ENCODE peak calls at places on chromosomes 2 and 18, in four cellular contexts. H is IMR-90, F is mesendoderm, Q is H1. C is an unnamed sample.

GRCh38 chr2:73063909-73064875 is 7.3 kb downstream of the SFXN5 start:
- DNase-seq in H (peak), F (peak), Q (no peak), C (peak)

GRCh38 chr2:20468549-20469500 is 22.0 kb downstream of the RHOB start:
- DNase-seq in Q (no peak), H (no peak), F (no peak), C (no peak)

GRCh38 chr18:56975276-56975675 is 171.6 kb upstream of the BOD1L2 start:
- DNase-seq in F (no peak), Q (no peak), H (no peak), C (no peak)

GRCh38 chr18:11387880-11388279 is 221.5 kb upstream of the SLC35G4 start:
- DNase-seq in Q (no peak), H (peak), F (peak), C (peak)

GRCh38 chr2:70143314-70144150 is 47.3 kb downstream of the C2orf42 start:
- DNase-seq in F (peak), H (peak), Q (no peak), C (peak)

GRCh38 chr2:23566236-23567142 is 181.5 kb downstream of the KLHL29 start:
- DNase-seq in Q (peak), F (peak), H (peak), C (peak)

GRCh38 chr2:230216489-230216888 is 3.3 kb downstream of the SP110 start:
- DNase-seq in H (no peak), Q (no peak), F (no peak), C (no peak)

GRCh38 chr2:196314780-196315179 is 143.4 kb upstream of the STK17B start:
- DNase-seq in F (peak), H (no peak), Q (no peak), C (no peak)

GRCh38 chr2:181686566-181687185 is 6.4 kb upstream of the NEUROD1 start:
- DNase-seq in F (no peak), H (no peak), Q (no peak), C (no peak)

GRCh38 chr2:201450910-201451329 is 338 bp downstream of the TRAK2 start:
- DNase-seq in H (peak), F (no peak), Q (no peak), C (no peak)

GRCh38 chr2:105494683-105495425 is 96.0 kb upstream of the FHL2 start:
- DNase-seq in H (no peak), F (peak), Q (no peak), C (no peak)

GRCh38 chr2:112547333-112547732 is 5.1 kb downstream of the POLR1B start:
- DNase-seq in Q (no peak), F (no peak), H (peak), C (no peak)

GRCh38 chr2:128686498-128686861 is 367.8 kb upstream of the HS6ST1 start:
- DNase-seq in F (no peak), Q (no peak), H (no peak), C (no peak)

GRCh38 chr2:96150791-96151594 is 5.8 kb upstream of the DUSP2 start:
- DNase-seq in H (no peak), Q (no peak), F (no peak), C (no peak)

GRCh38 chr2:120957905-120958304 is 222.2 kb downstream of the GLI2 start:
- DNase-seq in Q (no peak), H (no peak), F (no peak), C (no peak)

GRCh38 chr18:37270666-37271052 is 294.9 kb downstream of the CELF4 start:
- DNase-seq in Q (no peak), F (no peak), H (no peak), C (no peak)

GRCh38 chr2:46929612-46930011 is 14.0 kb upstream of the MCFD2 start:
- DNase-seq in Q (no peak), F (no peak), H (no peak), C (no peak)

GRCh38 chr2:146321175-146321574 is 1523.7 kb upstream of the ACVR2A start:
- DNase-seq in Q (no peak), F (no peak), H (peak), C (no peak)

GRCh38 chr2:168456526-168457176 is 579 bp downstream of the CERS6 start:
- DNase-seq in F (peak), H (peak), Q (no peak), C (no peak)

GRCh38 chr2:190859347-190860297 is 21.0 kb upstream of the GLS start:
- DNase-seq in F (peak), H (peak), Q (no peak), C (no peak)
- H2BK120ac ChIP-seq in F (peak), H (peak), Q (peak), C (no peak)

GRCh38 chr2:8538951-8539621 is 142.8 kb upstream of the ID2 start:
- DNase-seq in Q (no peak), F (no peak), H (no peak), C (no peak)
- H2BK5ac ChIP-seq in Q (no peak), F (no peak), H (no peak), C (no peak)

DNA sequence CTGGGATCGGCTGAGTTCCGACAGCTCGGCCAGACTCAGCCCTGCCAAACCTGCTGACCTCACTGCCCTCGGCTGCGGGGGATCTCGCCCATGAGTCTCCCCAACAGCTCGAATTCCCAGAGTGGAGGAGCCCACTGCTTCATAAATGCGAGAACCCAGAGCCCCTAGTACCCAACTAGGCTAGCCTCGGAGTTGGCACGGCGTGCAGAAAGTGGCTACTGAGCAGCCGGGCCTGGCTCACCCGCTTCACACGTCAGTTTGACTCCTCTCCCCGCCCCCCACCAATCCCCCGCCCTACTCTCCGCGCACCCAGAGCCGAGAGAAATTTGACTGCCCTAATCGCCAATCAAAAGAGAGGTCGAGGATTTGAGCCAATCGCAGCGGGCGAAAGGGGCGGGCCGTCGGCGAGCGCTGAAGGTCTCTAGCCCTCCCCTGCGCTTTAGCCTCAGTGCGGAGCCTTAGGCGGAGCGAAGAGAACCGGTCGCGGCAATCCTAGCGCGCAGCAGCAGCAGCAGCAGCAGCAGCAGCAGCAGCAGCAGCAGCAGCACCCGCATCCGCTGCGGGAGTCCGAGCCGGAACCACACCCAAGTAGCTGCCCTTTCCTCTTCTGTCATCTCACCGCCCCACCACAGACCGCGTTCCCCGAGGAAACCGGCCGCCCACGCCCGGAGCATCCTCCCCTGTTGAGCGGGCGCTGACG is at the start of gene GLS:
- DNase-seq in H (peak), Q (peak), F (peak), C (peak)
- H2BK120ac ChIP-seq in H (peak), Q (no peak), F (no peak), C (no peak)

GRCh38 chr18:24570716-24571115 is 110.3 kb downstream of the HRH4 start:
- DNase-seq in Q (no peak), F (no peak), H (no peak), C (no peak)
- H2BK5ac ChIP-seq in Q (no peak), F (no peak), H (no peak), C (no peak)

DNA sequence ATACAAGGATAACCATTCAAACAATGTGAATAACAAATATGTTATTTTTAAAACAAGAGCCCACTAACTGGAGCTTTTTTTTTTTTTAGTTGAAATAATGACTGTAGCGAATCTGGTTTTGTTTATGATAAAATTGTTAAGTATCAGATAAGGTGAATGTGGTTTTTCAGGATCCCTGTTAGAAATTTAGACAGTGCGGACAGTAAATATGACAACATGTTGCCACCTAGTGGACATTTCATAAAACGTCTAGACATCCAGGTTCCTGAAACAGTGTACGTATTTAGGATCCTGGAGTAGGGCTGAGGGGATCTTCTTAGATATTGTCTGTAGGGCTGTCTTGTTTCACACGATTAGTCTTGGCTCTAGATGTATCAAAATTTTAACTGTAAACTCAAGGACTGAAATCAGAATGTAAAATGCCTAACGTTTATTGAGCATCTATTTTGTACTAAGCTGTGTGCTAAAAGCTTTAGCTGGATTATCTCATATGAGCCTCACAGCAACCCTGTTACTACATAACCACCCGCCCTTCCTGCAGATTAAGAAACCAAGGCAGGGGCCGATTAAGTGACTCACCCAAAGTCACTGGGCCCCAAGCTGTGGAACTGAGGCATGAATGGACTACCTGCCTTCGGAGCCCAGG is 23.9 kb upstream of the CCDC68 start:
- DNase-seq in Q (no peak), F (peak), H (peak), C (no peak)
- H2BK120ac ChIP-seq in Q (no peak), F (no peak), H (no peak), C (no peak)

GRCh38 chr2:166661391-166661790 is 167.3 kb upstream of the SCN7A start:
- DNase-seq in H (no peak), F (no peak), Q (no peak), C (no peak)

GRCh38 chr2:166665991-166666940 is 172.2 kb upstream of the SCN7A start:
- DNase-seq in H (peak), Q (no peak), F (no peak), C (no peak)

GRCh38 chr2:166658901-166659300 is 164.9 kb upstream of the SCN7A start:
- DNase-seq in Q (no peak), F (no peak), H (no peak), C (no peak)

DNA sequence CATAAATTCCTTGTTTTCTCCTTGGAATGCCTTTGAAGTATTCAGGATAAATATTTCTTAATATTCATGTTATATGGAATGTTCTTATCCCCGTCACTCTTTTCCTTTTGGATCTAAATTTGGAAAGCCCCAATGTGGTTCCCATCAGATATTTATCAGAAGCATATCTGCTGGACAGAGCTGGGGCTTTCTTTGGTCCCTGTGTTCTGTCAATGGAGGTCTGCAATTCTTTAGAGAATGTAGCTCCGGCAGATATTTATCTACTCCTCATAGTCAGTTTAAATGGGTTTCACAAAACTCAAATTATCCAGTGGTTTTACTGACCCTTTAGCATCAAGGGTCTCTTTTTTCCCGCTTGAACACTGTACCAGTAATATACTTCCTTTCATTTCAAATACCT is 167.8 kb upstream of the SCN7A start:
- DNase-seq in F (no peak), H (no peak), Q (no peak), C (no peak)
- H2BK5ac ChIP-seq in F (no peak), H (no peak), Q (no peak), C (no peak)

GRCh38 chr18:55401638-55402191 is 186.3 kb downstream of the TCF4 start:
- DNase-seq in Q (no peak), F (peak), H (peak), C (peak)
- H2BK120ac ChIP-seq in Q (no peak), F (peak), H (peak), C (no peak)

GRCh38 chr2:27730980-27731691 is 40.4 kb upstream of the MRPL33 start:
- DNase-seq in H (no peak), F (no peak), Q (no peak), C (no peak)

GRCh38 chr2:27735263-27735904 is 36.1 kb upstream of the MRPL33 start:
- DNase-seq in F (peak), Q (peak), H (peak), C (peak)

GRCh38 chr2:27736031-27736889 is 35.3 kb upstream of the MRPL33 start:
- DNase-seq in Q (no peak), H (no peak), F (no peak), C (no peak)

GRCh38 chr2:27736890-27737204 is 34.7 kb upstream of the MRPL33 start:
- DNase-seq in F (no peak), H (no peak), Q (no peak), C (no peak)

GRCh38 chr2:27734305-27734704 is 37.2 kb upstream of the MRPL33 start:
- DNase-seq in F (no peak), H (no peak), Q (no peak), C (no peak)
- H2BK5ac ChIP-seq in F (no peak), H (no peak), Q (no peak), C (no peak)